ENCODE peak calls at places on chromosome 11, in nine cellular contexts. O is HepG2, T is fibroblast of lung, R is vagina, L is Panc1, I is A549, Y is osteoblast, W is left ventricle myocardium inferior, C is PC-9. M is an unnamed sample. For H3K4me1, the result is how much of the 10 kb centered on the place peaks cover.

GRCh38 chr11:115961168-115962003 is 457.2 kb upstream of the CADM1 start:
- DNase-seq in T (peak), W (no peak), I (no peak), Y (no peak), L (no peak), O (no peak), C (no peak), R (no peak), M (no peak)

GRCh38 chr11:6387811-6388599 is 2.3 kb upstream of the SMPD1 start:
- DNase-seq in R (no peak), L (no peak), C (no peak), O (peak), W (no peak), Y (no peak), T (peak), I (no peak), M (no peak)

GRCh38 chr11:118174006-118174567 is 2.4 kb downstream of the SCN2B start:
- DNase-seq in O (no peak), Y (peak), R (no peak), I (no peak), W (no peak), L (no peak), C (no peak), T (no peak), M (no peak)

GRCh38 chr11:85766801-85767200 is 44.1 kb downstream of the SYTL2 start:
- DNase-seq in I (no peak), C (no peak), Y (no peak), R (no peak), O (no peak), T (no peak), L (no peak), W (no peak), M (no peak)

GRCh38 chr11:10454902-10455631 is at the start of gene AMPD3:
- DNase-seq in I (peak), T (peak), O (peak), W (no peak), Y (peak), R (no peak), L (peak), C (peak), M (peak)

GRCh38 chr11:112082729-112083128 is 3.8 kb downstream of the TIMM8B start:
- DNase-seq in L (peak), T (peak), W (no peak), Y (no peak), O (no peak), C (no peak), I (no peak), R (no peak), M (no peak)

GRCh38 chr11:35063453-35063852 is 75.5 kb upstream of the CD44 start:
- DNase-seq in O (no peak), T (no peak), R (no peak), L (no peak), I (no peak), W (no peak), C (no peak), Y (no peak), M (no peak)

GRCh38 chr11:85679581-85679980 is 6.4 kb downstream of the CCDC89 start:
- DNase-seq in O (no peak), Y (no peak), W (no peak), C (no peak), I (no peak), L (no peak), R (no peak), T (no peak), M (no peak)

GRCh38 chr11:1549355-1550330 is 22.4 kb downstream of the DUSP8 start:
- DNase-seq in R (no peak), I (no peak), Y (peak), C (no peak), W (no peak), T (no peak), O (peak), L (no peak), M (no peak)

GRCh38 chr11:121134758-121135312 is 33.8 kb downstream of the TECTA start:
- DNase-seq in R (no peak), W (peak), I (no peak), C (no peak), T (no peak), Y (no peak), O (no peak), L (no peak), M (no peak)

GRCh38 chr11:75874942-75875341 is 59.9 kb downstream of the UVRAG start:
- DNase-seq in Y (no peak), O (no peak), C (no peak), I (no peak), L (no peak), R (no peak), T (no peak), W (no peak), M (no peak)

GRCh38 chr11:62538470-62539237 is 8.0 kb downstream of the AHNAK start:
- DNase-seq in I (no peak), Y (peak), T (no peak), L (no peak), O (no peak), W (no peak), R (no peak), C (no peak), M (no peak)
- H3K4me1 ChIP-seq in I (half or more), Y (half or more), T (under half), L (half or more), O (half or more), W (half or more), R (half or more), C (half or more), M (under half)

GRCh38 chr11:73113426-73113825 is 28.7 kb downstream of the FCHSD2 start:
- DNase-seq in R (no peak), I (no peak), T (no peak), L (no peak), W (no peak), O (no peak), Y (no peak), C (no peak), M (peak)

GRCh38 chr11:73114835-73115220 is 27.3 kb downstream of the FCHSD2 start:
- DNase-seq in O (no peak), C (no peak), L (no peak), I (no peak), W (no peak), R (no peak), T (no peak), Y (no peak), M (peak)

GRCh38 chr11:73114110-73114834 is 27.8 kb downstream of the FCHSD2 start:
- DNase-seq in T (no peak), I (no peak), O (no peak), L (no peak), Y (no peak), W (no peak), R (no peak), C (peak), M (peak)
- TF ChIP-seq CTCF in T (no peak), I (no peak), O (no peak), L (no peak), Y (no peak), W (no peak), R (no peak), C (no peak), M (peak)

GRCh38 chr11:12247543-12248287 is 129.7 kb upstream of the PARVA start:
- DNase-seq in I (no peak), C (no peak), L (no peak), W (no peak), R (no peak), Y (no peak), O (no peak), T (no peak), M (no peak)
- H3K4me1 ChIP-seq in I (under half), C (half or more), L (under half), W (half or more), R (under half), Y (under half), O (under half), T (under half), M (under half)

DNA sequence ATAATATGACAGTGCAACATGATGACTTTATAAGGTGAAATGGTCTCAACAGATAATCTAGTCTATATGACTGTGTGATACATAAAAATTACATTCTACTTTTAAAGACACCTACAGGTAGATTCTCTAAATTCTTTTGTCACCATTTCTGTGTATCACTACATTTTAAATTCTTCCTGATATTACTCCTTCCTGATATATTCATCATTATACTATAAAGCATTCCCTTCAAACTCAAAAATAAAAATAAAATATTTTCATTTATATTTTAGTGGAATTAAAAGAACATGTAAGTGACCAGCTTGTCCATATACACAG is 1062.3 kb downstream of the DLG2 start:
- DNase-seq in L (no peak), T (no peak), Y (no peak), I (no peak), O (no peak), W (no peak), C (no peak), R (no peak), M (no peak)
- TF ChIP-seq CTCF in L (peak), T (no peak), Y (no peak), I (no peak), O (no peak), W (no peak), C (peak), R (no peak), M (no peak)

GRCh38 chr11:128741511-128741910 is 47.6 kb downstream of the FLI1 start:
- DNase-seq in C (no peak), T (no peak), W (no peak), O (no peak), I (no peak), Y (no peak), R (no peak), L (no peak), M (no peak)

GRCh38 chr11:128741928-128742327 is 48.1 kb downstream of the FLI1 start:
- DNase-seq in L (no peak), O (no peak), C (no peak), T (no peak), R (no peak), I (no peak), W (no peak), Y (no peak), M (no peak)

GRCh38 chr11:128738942-128739341 is 45.1 kb downstream of the FLI1 start:
- DNase-seq in L (no peak), C (no peak), T (no peak), W (no peak), Y (no peak), O (no peak), R (no peak), I (no peak), M (no peak)

GRCh38 chr11:128737704-128738103 is 43.8 kb downstream of the FLI1 start:
- DNase-seq in O (no peak), W (no peak), I (no peak), Y (no peak), T (no peak), R (no peak), C (no peak), L (no peak), M (no peak)

DNA sequence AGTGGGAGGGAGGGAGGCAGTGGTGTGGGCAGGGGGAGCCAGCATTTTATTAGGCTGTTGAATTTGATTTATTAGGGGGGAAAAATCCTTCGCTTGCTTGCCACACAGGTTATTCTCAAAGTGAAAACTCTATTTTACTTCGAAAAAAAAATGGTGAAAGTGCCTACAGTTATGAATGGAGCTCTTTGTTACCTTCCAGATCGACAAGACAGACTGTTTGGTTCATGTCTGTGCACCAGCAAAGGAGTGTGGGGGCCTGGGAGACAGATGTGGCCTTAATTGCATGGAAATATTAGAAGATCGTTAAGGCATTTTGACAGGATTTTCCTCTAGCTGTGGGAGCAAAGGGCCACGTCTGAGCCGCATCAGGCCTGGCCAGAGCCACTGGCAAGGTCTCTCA is 45.7 kb downstream of the FLI1 start:
- DNase-seq in I (no peak), O (no peak), R (no peak), C (no peak), T (no peak), Y (no peak), L (no peak), W (no peak), M (no peak)
- H3K4me1 ChIP-seq in I (under half), O (under half), R (under half), C (under half), T (under half), Y (under half), L (under half), W (half or more), M (under half)

GRCh38 chr11:93089474-93090102 is 108.2 kb downstream of the SLC36A4 start:
- DNase-seq in I (peak), T (peak), O (peak), W (no peak), C (no peak), Y (no peak), R (no peak), L (peak), M (peak)
- TF ChIP-seq CTCF in I (peak), T (peak), O (peak), W (peak), C (peak), Y (peak), R (no peak), L (peak), M (peak)